ENCODE peak calls at places on chromosomes 2 and 18, in four cellular contexts. U is K562, Q is WTC11, I is SK-N-SH. M is an unnamed sample.

GRCh38 chr2:68319397-68320117 is at the start of gene CNRIP1:
- DNase-seq in Q (peak), I (peak), U (peak), M (no peak)

GRCh38 chr2:42847596-42848151 is 55.3 kb upstream of the HAAO start:
- DNase-seq in U (no peak), I (no peak), Q (no peak), M (no peak)

GRCh38 chr2:68059769-68060525 is 2.9 kb downstream of the C1D start:
- DNase-seq in U (no peak), I (no peak), Q (no peak), M (no peak)

GRCh38 chr2:190722061-190722759 is 73.3 kb downstream of the NAB1 start:
- DNase-seq in I (no peak), U (no peak), Q (no peak), M (peak)

GRCh38 chr2:143344780-143345179 is 215.6 kb downstream of the ARHGAP15 start:
- DNase-seq in Q (no peak), U (no peak), I (no peak), M (no peak)

GRCh38 chr2:74146929-74147728 is 583 bp downstream of the BOLA3 start:
- DNase-seq in U (no peak), I (no peak), Q (no peak), M (no peak)

GRCh38 chr2:61426267-61426897 is 44.5 kb downstream of the USP34 start:
- DNase-seq in Q (peak), I (peak), U (peak), M (no peak)

GRCh38 chr2:237870754-237871651 is 11.6 kb downstream of the RAMP1 start:
- DNase-seq in Q (no peak), I (peak), U (no peak), M (no peak)

GRCh38 chr18:12377556-12378553 is 828 bp upstream of the AFG3L2 start:
- DNase-seq in I (no peak), Q (no peak), U (no peak), M (no peak)

GRCh38 chr18:40485318-40485717 is 1469.7 kb upstream of the PIK3C3 start:
- DNase-seq in I (no peak), Q (no peak), U (no peak), M (no peak)

GRCh38 chr2:207812858-207813175 is 43.1 kb upstream of the FZD5 start:
- DNase-seq in Q (no peak), I (no peak), U (no peak), M (no peak)

DNA sequence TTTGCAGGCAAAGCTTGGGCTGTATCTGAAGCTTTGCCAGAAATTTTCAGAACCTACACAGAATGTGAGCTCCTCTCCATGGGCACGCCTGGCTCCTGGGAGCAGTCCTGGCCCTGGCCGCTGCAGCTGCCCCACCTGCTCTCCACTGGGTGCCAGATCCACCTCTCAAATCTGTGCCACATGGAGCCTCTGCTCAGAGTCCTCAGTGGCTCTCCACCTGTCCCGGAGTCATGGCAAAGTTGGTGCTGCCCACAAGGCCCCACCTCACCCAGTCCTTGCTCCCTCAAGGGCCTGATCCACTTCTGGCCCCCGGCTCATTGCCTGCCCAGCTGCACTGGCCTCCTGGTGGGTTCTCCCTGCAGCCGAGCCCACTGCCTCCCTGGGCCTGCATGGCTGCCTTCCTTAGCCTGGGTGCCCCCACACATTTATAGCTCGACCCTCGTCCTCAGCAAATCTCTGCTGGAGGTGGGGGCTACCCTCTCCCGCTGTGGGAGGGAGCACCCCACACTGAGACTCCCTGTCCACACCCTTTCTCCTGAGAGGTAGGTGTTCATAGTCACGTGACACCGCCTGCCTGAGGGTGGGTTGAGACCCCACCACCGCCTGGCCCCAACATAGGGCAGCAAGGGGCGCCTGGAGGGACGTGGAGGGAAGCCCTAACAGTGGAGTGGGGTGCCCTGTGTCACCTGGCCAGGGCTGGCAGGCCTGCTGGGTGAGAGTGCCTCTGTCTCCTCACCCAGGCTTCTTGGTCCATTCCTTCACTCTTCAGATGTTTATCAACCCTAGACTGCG is 224.1 kb downstream of the SH3RF3 start:
- DNase-seq in U (no peak), Q (no peak), I (no peak), M (no peak)
- TF ChIP-seq USF1 in U (no peak), Q (no peak), I (no peak), M (no peak)

DNA sequence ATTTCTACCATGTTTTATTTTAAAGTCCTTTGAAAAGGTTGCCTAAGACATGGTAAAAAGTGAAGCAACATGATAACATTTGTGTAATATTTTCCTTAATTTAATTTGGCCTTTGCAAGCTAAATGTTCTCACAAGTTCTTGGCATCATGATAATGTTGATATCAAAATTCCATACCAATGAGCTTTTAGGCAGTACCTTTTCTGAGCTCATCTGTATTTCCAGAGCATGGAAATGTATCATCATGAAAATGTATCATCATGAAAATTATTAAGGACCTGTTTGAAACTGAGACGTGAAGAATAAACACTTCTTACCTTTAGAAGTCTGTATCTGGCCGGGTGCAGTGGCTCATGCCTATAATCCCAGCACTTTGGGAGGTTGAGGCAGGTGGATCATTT is 73.8 kb downstream of the VWC2L start:
- DNase-seq in Q (no peak), I (no peak), U (no peak), M (no peak)
- TF ChIP-seq USF1 in Q (no peak), I (no peak), U (no peak), M (no peak)

GRCh38 chr2:29697715-29698114 is 223.7 kb downstream of the ALK start:
- DNase-seq in U (no peak), I (no peak), Q (no peak), M (no peak)

GRCh38 chr2:29698216-29698615 is 223.2 kb downstream of the ALK start:
- DNase-seq in I (no peak), U (no peak), Q (no peak), M (no peak)

GRCh38 chr2:29700560-29700959 is 220.8 kb downstream of the ALK start:
- DNase-seq in Q (no peak), U (no peak), I (no peak), M (no peak)

GRCh38 chr2:29697181-29697580 is 224.2 kb downstream of the ALK start:
- DNase-seq in I (no peak), U (no peak), Q (no peak), M (no peak)

GRCh38 chr2:29699045-29699444 is 222.3 kb downstream of the ALK start:
- DNase-seq in I (no peak), Q (no peak), U (no peak), M (no peak)
- TF ChIP-seq USF1 in I (no peak), Q (no peak), U (no peak), M (no peak)

DNA sequence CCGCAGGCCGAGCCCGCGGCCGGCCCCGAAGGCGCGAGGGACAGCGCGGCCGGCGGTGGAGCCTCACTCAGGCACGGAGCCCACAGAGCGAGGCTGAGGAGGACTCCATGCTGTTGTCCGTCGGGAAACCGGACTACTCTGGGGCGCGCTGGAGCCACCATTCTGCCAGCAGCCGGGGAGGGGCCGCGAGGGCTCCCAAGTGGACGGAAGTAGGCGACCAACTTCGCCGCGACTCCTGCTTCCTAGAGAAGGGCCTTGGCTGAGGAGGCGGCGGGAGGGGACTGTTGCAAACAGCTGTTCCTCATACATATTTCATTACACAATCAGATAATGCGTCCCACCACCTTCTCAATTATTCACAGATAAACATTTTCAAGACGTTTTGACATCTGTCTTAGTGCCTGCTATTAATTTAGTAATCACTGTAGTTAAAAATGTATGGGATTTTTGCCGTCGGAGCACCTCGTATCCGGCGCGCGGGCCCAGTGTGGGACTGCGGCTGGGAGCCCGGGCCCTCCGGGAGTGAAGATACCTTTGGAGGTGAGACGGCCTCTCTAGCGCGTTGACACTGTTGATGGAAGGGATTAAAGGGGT is 11.7 kb upstream of the SIX3 start:
- DNase-seq in Q (peak), U (no peak), I (peak), M (no peak)
- TF ChIP-seq USF1 in Q (no peak), U (no peak), I (no peak), M (no peak)

GRCh38 chr2:46067501-46068292 is 229.5 kb upstream of the EPAS1 start:
- DNase-seq in Q (no peak), U (no peak), I (no peak), M (no peak)

GRCh38 chr2:46066116-46066515 is 231.1 kb upstream of the EPAS1 start:
- DNase-seq in U (no peak), I (no peak), Q (no peak), M (no peak)

GRCh38 chr2:46071074-46071473 is 226.1 kb upstream of the EPAS1 start:
- DNase-seq in U (no peak), I (no peak), Q (no peak), M (no peak)

GRCh38 chr2:46066591-46066990 is 230.6 kb upstream of the EPAS1 start:
- DNase-seq in U (no peak), Q (no peak), I (no peak), M (no peak)

DNA sequence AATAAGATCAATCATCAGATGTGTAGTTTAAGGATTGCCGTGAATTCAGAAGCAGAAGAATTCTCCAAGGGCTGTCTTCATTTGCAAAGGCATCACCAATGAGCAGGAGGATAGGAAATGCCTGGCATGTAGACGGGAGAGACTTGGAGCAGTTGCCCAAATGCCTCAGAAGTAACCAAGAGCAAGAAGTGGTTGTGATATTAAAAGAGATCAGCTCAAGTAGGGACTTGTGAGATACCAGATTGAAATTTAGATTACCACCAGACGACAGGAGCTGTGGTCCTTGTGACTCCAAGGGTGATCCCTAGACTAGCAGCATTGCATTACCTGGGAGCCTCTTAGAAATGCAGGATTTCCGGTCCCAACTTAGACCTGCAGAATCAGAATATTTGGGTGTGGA is 228.6 kb upstream of the EPAS1 start:
- DNase-seq in Q (no peak), I (no peak), U (no peak), M (no peak)
- TF ChIP-seq USF1 in Q (no peak), I (no peak), U (no peak), M (no peak)

DNA sequence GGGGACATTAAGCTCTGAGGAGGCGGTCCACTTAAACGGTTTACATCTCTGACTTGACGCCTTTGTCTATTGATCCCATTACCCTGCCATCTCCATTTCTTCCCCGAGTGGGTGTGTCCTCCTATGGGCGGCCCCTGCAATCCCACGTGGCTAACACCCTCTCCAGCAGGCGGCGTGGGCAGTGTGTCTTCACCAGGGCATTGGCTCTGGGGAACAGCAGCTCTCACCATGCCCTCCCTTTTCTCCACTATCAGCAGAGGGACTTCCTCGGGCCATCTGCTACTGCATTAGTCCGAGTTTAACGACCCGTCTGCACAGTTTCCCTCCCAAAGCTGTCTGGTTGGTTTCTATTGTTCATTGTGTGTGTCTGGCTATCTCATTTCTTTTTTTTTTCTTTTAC is 511.9 kb upstream of the NRP2 start:
- DNase-seq in U (no peak), Q (no peak), I (no peak), M (no peak)
- TF ChIP-seq USF1 in U (no peak), Q (no peak), I (no peak), M (no peak)

GRCh38 chr2:200613692-200614091 is 27.9 kb downstream of the AOX1 start:
- DNase-seq in I (no peak), U (no peak), Q (no peak), M (no peak)
- TF ChIP-seq USF1 in I (no peak), U (no peak), Q (no peak), M (no peak)

DNA sequence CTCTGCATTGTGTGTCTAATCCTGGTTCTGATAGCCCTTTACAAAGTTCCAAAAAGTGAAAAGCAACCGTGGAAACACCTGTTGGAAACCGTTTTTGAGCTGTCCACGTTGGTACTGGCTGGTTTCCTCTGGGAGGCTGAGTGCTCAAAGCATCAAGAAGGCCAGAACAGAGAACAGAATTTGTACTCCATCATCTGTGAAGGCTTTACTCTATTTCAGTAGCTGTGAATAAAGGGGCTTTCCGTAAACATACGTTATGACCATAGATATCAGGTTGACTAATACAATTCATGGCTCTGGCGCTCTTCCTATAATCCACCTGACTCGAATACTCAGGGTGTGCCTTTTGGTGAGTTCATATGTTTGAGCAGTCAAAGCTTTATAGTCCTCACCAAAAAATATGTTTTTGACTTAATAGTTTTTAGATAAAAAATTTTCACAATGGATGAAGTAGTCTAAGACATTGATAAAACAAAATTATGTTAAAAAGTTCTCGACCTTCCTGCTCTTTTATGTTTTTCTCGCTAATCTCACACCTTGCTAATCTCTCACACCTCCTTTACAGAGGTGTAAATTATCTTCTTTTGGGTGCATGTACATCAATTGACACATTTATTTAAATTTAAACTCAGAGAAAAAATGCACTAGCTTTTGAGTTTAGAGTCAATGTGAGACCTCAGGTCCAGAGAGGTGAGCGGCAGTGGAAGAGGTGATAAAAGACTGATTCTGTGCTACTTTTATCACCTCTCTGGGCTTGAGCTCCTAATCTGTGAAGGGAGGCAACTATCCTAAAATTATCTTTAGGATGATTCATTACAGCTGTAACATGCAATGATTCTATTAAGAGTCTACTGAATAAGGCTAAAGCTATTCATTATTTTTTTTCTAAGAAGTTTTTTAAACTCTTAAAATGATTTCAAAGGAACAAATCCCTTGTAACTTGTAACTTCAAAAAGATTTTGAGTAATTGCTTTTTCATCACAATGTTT is 65.3 kb downstream of the CXCR4 start:
- DNase-seq in U (no peak), Q (no peak), I (no peak), M (no peak)
- TF ChIP-seq USF1 in U (no peak), Q (no peak), I (no peak), M (no peak)

M was measured in GM12878.